ENCODE peak calls at places on chromosomes 3 and 15, in ten cellular contexts. U is mesothelial cell of epicardium; M is ELR; I is AML-193; J is stimulated activated CD8-positive, alpha-beta memory T cell treated with anti-CD3 and anti-CD28 coated beads, Interleukin-12 subunit alpha, Interleukin-12 subunit beta, amount 100 ng/mL, for 4 hours; A is NCI-H345; E is lower lobe of right lung; Y is stimulated activated CD4-positive, alpha-beta T cell treated with anti-CD3 and anti-CD28 coated beads, TNF-alpha, amount 100 ng/mL, for 4 hours; V is kidney epithelial cell; Q is CD4-positive, alpha-beta T cell. K is an unnamed sample.

GRCh38 chr3:128875556-128876120 is 3.8 kb upstream of the ACAD9 start:
- DNase-seq in U (no peak), M (peak), I (peak), J (peak), A (no peak), E (peak), Y (peak), V (no peak), Q (peak), K (peak)

GRCh38 chr3:49098429-49098828 is 4.6 kb upstream of the QRICH1 start:
- DNase-seq in U (no peak), M (no peak), I (no peak), J (no peak), A (no peak), E (peak), Y (no peak), V (no peak), Q (no peak), K (no peak)

GRCh38 chr3:43953814-43954241 is 263.1 kb downstream of the ABHD5 start:
- DNase-seq in U (no peak), M (peak), I (no peak), J (no peak), A (no peak), E (no peak), Y (no peak), V (peak), Q (no peak), K (no peak)

GRCh38 chr3:158313344-158313927 is 203.5 kb downstream of the RSRC1 start:
- DNase-seq in U (no peak), M (peak), I (peak), J (no peak), A (peak), E (no peak), Y (no peak), V (no peak), Q (no peak), K (no peak)

GRCh38 chr3:15823092-15823491 is 25.3 kb upstream of the ANKRD28 start:
- DNase-seq in U (no peak), M (no peak), I (no peak), J (no peak), A (no peak), E (no peak), Y (no peak), V (no peak), Q (no peak), K (no peak)

GRCh38 chr3:44297255-44297654 is 41.3 kb upstream of the TCAIM start:
- DNase-seq in U (no peak), M (no peak), I (no peak), J (no peak), A (no peak), E (no peak), Y (no peak), V (no peak), Q (no peak), K (no peak)

GRCh38 chr3:54426431-54426830 is 304.1 kb downstream of the CACNA2D3 start:
- DNase-seq in U (no peak), M (no peak), I (no peak), J (no peak), A (no peak), E (no peak), Y (no peak), V (no peak), Q (no peak), K (no peak)

GRCh38 chr15:93467327-93467726 is 378.3 kb upstream of the RGMA start:
- DNase-seq in U (no peak), M (no peak), I (no peak), J (no peak), A (peak), E (no peak), Y (no peak), V (peak), Q (no peak), K (no peak)

GRCh38 chr15:51350723-51351122 is 9.3 kb downstream of the GLDN start:
- DNase-seq in U (no peak), M (no peak), I (no peak), J (no peak), A (no peak), E (no peak), Y (no peak), V (no peak), Q (no peak), K (no peak)

GRCh38 chr3:122679085-122679466 is 1.6 kb upstream of the PARP14 start:
- DNase-seq in U (peak), M (peak), I (peak), J (peak), A (peak), E (peak), Y (peak), V (peak), Q (peak), K (peak)

GRCh38 chr3:175751089-175751488 is 892.0 kb downstream of the NAALADL2 start:
- DNase-seq in U (no peak), M (no peak), I (no peak), J (no peak), A (no peak), E (no peak), Y (no peak), V (no peak), Q (no peak), K (no peak)

GRCh38 chr3:26438325-26438940 is 184.1 kb upstream of the LRRC3B start:
- DNase-seq in U (no peak), M (peak), I (no peak), J (no peak), A (no peak), E (no peak), Y (no peak), V (no peak), Q (no peak), K (no peak)

GRCh38 chr3:192812736-192813383 is 85.5 kb upstream of the FGF12 start:
- DNase-seq in U (no peak), M (peak), I (peak), J (no peak), A (peak), E (no peak), Y (no peak), V (no peak), Q (no peak), K (no peak)

GRCh38 chr15:99703603-99704443 is 29.4 kb downstream of the LYSMD4 start:
- DNase-seq in U (no peak), M (peak), I (peak), J (no peak), A (peak), E (no peak), Y (no peak), V (peak), Q (no peak), K (no peak)

GRCh38 chr3:126270145-126270811 is 86.9 kb downstream of the KLF15 start:
- DNase-seq in U (no peak), M (no peak), I (no peak), J (no peak), A (peak), E (peak), Y (no peak), V (no peak), Q (no peak), K (peak)

GRCh38 chr3:13008114-13008995 is 64.9 kb downstream of the IQSEC1 start:
- DNase-seq in U (no peak), M (no peak), I (no peak), J (no peak), A (no peak), E (peak), Y (no peak), V (no peak), Q (no peak), K (no peak)

GRCh38 chr3:160448845-160449659 is 534 bp downstream of the TRIM59 start:
- DNase-seq in U (peak), M (peak), I (no peak), J (no peak), A (peak), E (no peak), Y (no peak), V (no peak), Q (no peak), K (no peak)

GRCh38 chr3:146110156-146110555 is 50.8 kb downstream of the PLOD2 start:
- DNase-seq in U (no peak), M (no peak), I (no peak), J (no peak), A (no peak), E (no peak), Y (no peak), V (no peak), Q (no peak), K (no peak)

GRCh38 chr15:82538961-82539689 is 1.1 kb downstream of the RPS17 start:
- DNase-seq in U (no peak), M (peak), I (no peak), J (no peak), A (no peak), E (no peak), Y (no peak), V (no peak), Q (no peak), K (no peak)

GRCh38 chr3:184480831-184481230 is 80.8 kb upstream of the EPHB3 start:
- DNase-seq in U (no peak), M (no peak), I (no peak), J (no peak), A (no peak), E (no peak), Y (no peak), V (no peak), Q (no peak), K (no peak)

K was measured in left lung.